ENCODE peak calls at places on chromosomes 16 and 17, in seven cellular contexts. C is mucosa of gallbladder; I is NCI-H460; H is LNCaP clone FGC; M is stimulated activated CD4-positive, alpha-beta T cell treated with anti-CD3 and anti-CD28 coated beads, Interleukin-4, amount 100 ng/mL, for 1 hour; K is globus pallidus; Z is NCI-H1417 treated with DMSO at 0.1 percent for 48 hours. S is an unnamed sample.

GRCh38 chr17:69423450-69423849 is 9.0 kb downstream of the MAP2K6 start:
- DNase-seq in H (no peak), C (no peak), K (no peak), M (no peak), I (no peak), Z (no peak), S (no peak)

GRCh38 chr17:17365476-17366110 is 62.4 kb downstream of the NT5M start:
- DNase-seq in K (no peak), I (no peak), C (no peak), Z (no peak), M (no peak), H (no peak), S (no peak)

GRCh38 chr16:75219838-75220237 is 1.1 kb downstream of the CTRB1 start:
- DNase-seq in I (no peak), Z (no peak), H (no peak), M (peak; percentile 16), C (no peak), K (no peak), S (no peak)

GRCh38 chr17:29091591-29092291 is 48.8 kb downstream of the PIPOX start:
- DNase-seq in H (no peak), M (no peak), I (no peak), Z (peak; percentile 56), C (no peak), K (no peak), S (no peak)

GRCh38 chr16:84687715-84688114 is 12.1 kb upstream of the USP10 start:
- DNase-seq in I (no peak), Z (no peak), C (no peak), K (no peak), H (no peak), M (no peak), S (no peak)

GRCh38 chr16:57745768-57746167 is 10.2 kb downstream of the KATNB1 start:
- DNase-seq in I (no peak), M (no peak), Z (no peak), K (no peak), H (no peak), C (no peak), S (no peak)

GRCh38 chr16:15457958-15458357 is 23.6 kb downstream of the BMERB1 start:
- DNase-seq in I (no peak), K (no peak), M (no peak), H (no peak), Z (no peak), C (no peak), S (no peak)

GRCh38 chr17:1271020-1271423 is 778 bp downstream of the BHLHA9 start:
- DNase-seq in Z (no peak), C (no peak), H (no peak), K (no peak), I (no peak), M (no peak), S (no peak)

GRCh38 chr17:43570518-43570928 is 24.4 kb upstream of the ETV4 start:
- DNase-seq in Z (no peak), C (no peak), I (no peak), H (no peak), K (no peak), M (no peak), S (no peak)

GRCh38 chr16:3112881-3113574 is 642 bp downstream of the ZNF205 start:
- DNase-seq in I (no peak), M (no peak), Z (no peak), C (no peak), K (no peak), H (no peak), S (no peak)

GRCh38 chr17:57869599-57870282 is 19.9 kb upstream of the MRPS23 start:
- DNase-seq in K (no peak), M (no peak), Z (no peak), C (no peak), H (no peak), I (no peak), S (no peak)

GRCh38 chr16:49811630-49812334 is 44.1 kb downstream of the ZNF423 start:
- DNase-seq in I (no peak), Z (no peak), K (peak; percentile 68), C (no peak), M (no peak), H (no peak), S (no peak)

GRCh38 chr17:68182940-68183551 is 64.8 kb upstream of the AMZ2 start:
- DNase-seq in H (no peak), Z (no peak), C (no peak), M (peak; percentile 62), I (no peak), K (no peak), S (no peak)

GRCh38 chr17:18353541-18353940 is 9.8 kb downstream of the SHMT1 start:
- DNase-seq in C (no peak), Z (no peak), K (no peak), M (no peak), I (no peak), H (no peak), S (no peak)

GRCh38 chr17:62094175-62094574 is 29.1 kb upstream of the MED13 start:
- DNase-seq in Z (no peak), K (no peak), M (no peak), C (no peak), I (no peak), H (no peak), S (no peak)

GRCh38 chr17:7018331-7018964 is 4.4 kb upstream of the BCL6B start:
- DNase-seq in M (no peak), C (no peak), Z (no peak), K (no peak), H (no peak), I (no peak), S (no peak)

GRCh38 chr16:84514874-84515835 is 10.7 kb upstream of the MEAK7 start:
- DNase-seq in H (no peak), Z (no peak), M (peak; percentile 72), K (no peak), I (no peak), C (peak; percentile 59), S (no peak)

GRCh38 chr17:35021520-35022380 is 41.4 kb downstream of the LIG3 start:
- DNase-seq in K (no peak), C (no peak), M (no peak), I (no peak), H (no peak), Z (no peak), S (no peak)

GRCh38 chr16:84369938-84370627 is 1.7 kb downstream of the ATP2C2 start:
- DNase-seq in Z (no peak), M (no peak), C (peak; percentile 77), K (no peak), H (peak; percentile 67), I (no peak), S (no peak)

GRCh38 chr17:17818088-17818526 is 18.7 kb downstream of the SREBF1 start:
- DNase-seq in M (no peak), I (no peak), K (no peak), H (no peak), C (no peak), Z (no peak), S (no peak)

GRCh38 chr16:31141489-31142108 is 6.1 kb upstream of the PRSS8 start:
- DNase-seq in K (no peak), C (peak; percentile 46), M (no peak), Z (no peak), I (no peak), H (no peak), S (peak; percentile 23)

GRCh38 chr16:7775072-7775488 is 442.4 kb downstream of the RBFOX1 start:
- DNase-seq in K (no peak), C (no peak), I (no peak), Z (no peak), M (no peak), H (no peak), S (no peak)

GRCh38 chr17:65018612-65019290 is 37.8 kb downstream of the GNA13 start:
- DNase-seq in I (no peak), C (no peak), K (no peak), Z (no peak), H (no peak), M (no peak), S (no peak)

GRCh38 chr17:332558-333322 is 19.9 kb downstream of the RPH3AL start:
- DNase-seq in H (no peak), M (no peak), C (no peak), K (peak; percentile 47), Z (no peak), I (no peak), S (no peak)

GRCh38 chr16:57092786-57093301 is 461 bp downstream of the CPNE2 start:
- DNase-seq in I (no peak), Z (no peak), K (no peak), C (no peak), H (no peak), M (peak; percentile 61), S (peak; percentile 55)

GRCh38 chr17:68512967-68513474 is 791 bp downstream of the PRKAR1A start:
- DNase-seq in C (no peak), K (no peak), Z (no peak), H (no peak), M (no peak), I (peak; percentile 48), S (no peak)

GRCh38 chr16:87560428-87561199 is 41.7 kb upstream of the JPH3 start:
- DNase-seq in K (no peak), I (peak; percentile 43), H (no peak), C (no peak), Z (no peak), M (peak; percentile 17), S (peak; percentile 93)

GRCh38 chr17:57666946-57667345 is 78.2 kb downstream of the CCDC182 start:
- DNase-seq in M (no peak), I (no peak), H (no peak), C (no peak), Z (no peak), K (no peak), S (no peak)

GRCh38 chr16:10345629-10346028 is 40.2 kb upstream of the ATF7IP2 start:
- DNase-seq in Z (no peak), K (no peak), M (no peak), C (no peak), I (no peak), H (no peak), S (no peak)

GRCh38 chr16:86609115-86609514 is 30.8 kb downstream of the FOXL1 start:
- DNase-seq in I (no peak), C (no peak), K (no peak), M (no peak), Z (no peak), H (no peak), S (no peak)

GRCh38 chr17:79391376-79391775 is 219.5 kb downstream of the RBFOX3 start:
- DNase-seq in K (no peak), I (no peak), Z (no peak), H (no peak), C (no peak), M (no peak), S (no peak)

GRCh38 chr17:38328620-38329019 is 15.1 kb downstream of the GPR179 start:
- DNase-seq in M (no peak), C (no peak), K (no peak), Z (no peak), H (no peak), I (no peak), S (no peak)